ENCODE peak calls at places on chromosomes 4 and X, in ten cellular contexts. H is NCI-H1092; W is effector CD4-positive, alpha-beta T cell; I is SK-MEL-5; Z is effector memory CD8-positive, alpha-beta T cell; M is H54; P is epithelial cell of esophagus; Y is CD8-positive, alpha-beta memory T cell; O is anterior cingulate cortex; D is HT-29. G is an unnamed sample.

GRCh38 chr4:151409470-151410313 is 716 bp downstream of the FHIP1A start:
- DNase-seq in Z (no peak), O (no peak), W (no peak), H (no peak), P (peak; percentile 93), Y (peak; percentile 9), D (peak; percentile 70), M (no peak), I (peak; percentile 48), G (no peak)

GRCh38 chr4:41944089-41944488 is 8.9 kb downstream of the TMEM33 start:
- DNase-seq in M (no peak), Y (no peak), O (no peak), H (no peak), Z (no peak), D (no peak), I (no peak), P (no peak), W (no peak), G (no peak)

GRCh38 chr4:5808081-5808741 is 84.7 kb downstream of the CRMP1 start:
- DNase-seq in H (no peak), W (no peak), M (no peak), O (no peak), Y (no peak), P (no peak), I (no peak), D (no peak), Z (no peak), G (no peak)

GRCh38 chr4:107077192-107077591 is 41.1 kb upstream of the DKK2 start:
- DNase-seq in Z (no peak), D (no peak), O (no peak), W (no peak), M (no peak), P (no peak), Y (no peak), I (no peak), H (no peak), G (no peak)

GRCh38 chrX:97685753-97686152 is 802.0 kb downstream of the RPA4 start:
- DNase-seq in Z (no peak), Y (no peak), I (peak; percentile 60), D (peak; percentile 71), H (peak; percentile 27), M (peak; percentile 5), W (no peak), P (peak; percentile 49), O (no peak), G (peak; percentile 12)

GRCh38 chrX:74779175-74779574 is 146.1 kb downstream of the NEXMIF start:
- DNase-seq in W (no peak), H (no peak), P (peak; percentile 0), O (no peak), Z (no peak), Y (no peak), I (no peak), M (no peak), D (no peak), G (no peak)

GRCh38 chrX:102154900-102155805 is 624 bp downstream of the BEX5 start:
- DNase-seq in Z (no peak), I (no peak), P (no peak), O (no peak), H (no peak), M (no peak), Y (peak; percentile 30), D (no peak), W (peak; percentile 4), G (no peak)

GRCh38 chrX:146907391-146908240 is 93.1 kb upstream of the CXorf51A start:
- DNase-seq in Z (no peak), I (peak; percentile 4), W (no peak), D (no peak), P (peak; percentile 17), O (no peak), Y (no peak), M (no peak), H (no peak), G (no peak)

GRCh38 chr4:156654410-156654809 is 317.2 kb downstream of the PDGFC start:
- DNase-seq in M (no peak), O (no peak), I (no peak), P (peak; percentile 43), H (no peak), W (no peak), D (no peak), Z (no peak), Y (no peak), G (no peak)

GRCh38 chrX:123917069-123917468 is 44.4 kb upstream of the STAG2 start:
- DNase-seq in D (no peak), W (no peak), I (no peak), O (no peak), Z (no peak), M (no peak), H (no peak), P (peak; percentile 39), Y (no peak), G (no peak)

GRCh38 chr4:112031712-112032328 is 113.4 kb upstream of the FAM241A start:
- DNase-seq in O (no peak), I (peak; percentile 71), D (peak; percentile 74), M (no peak), Y (no peak), W (no peak), H (peak; percentile 8), Z (no peak), P (peak; percentile 67), G (peak; percentile 22)

GRCh38 chr4:138953962-138954371 is 61.6 kb upstream of the NOCT start:
- DNase-seq in Y (no peak), Z (no peak), D (no peak), O (no peak), W (no peak), M (peak; percentile 5), H (no peak), I (peak; percentile 3), P (peak; percentile 64), G (no peak)

GRCh38 chr4:82042042-82042441 is 331.7 kb downstream of the HNRNPD start:
- DNase-seq in P (peak; percentile 35), I (no peak), H (no peak), M (no peak), W (no peak), D (no peak), Y (no peak), O (no peak), Z (no peak), G (no peak)

GRCh38 chrX:9786839-9787635 is 808 bp downstream of the SHROOM2 start:
- DNase-seq in Z (no peak), Y (no peak), D (no peak), O (no peak), P (peak; percentile 30), H (no peak), I (no peak), W (no peak), M (no peak), G (no peak)

GRCh38 chr4:141625023-141625422 is 11.4 kb upstream of the IL15 start:
- DNase-seq in W (no peak), O (no peak), I (no peak), H (no peak), P (no peak), M (no peak), Z (no peak), Y (no peak), D (no peak), G (no peak)

GRCh38 chrX:55206152-55206941 is 13.8 kb upstream of the PAGE5 start:
- DNase-seq in Y (no peak), D (no peak), O (no peak), I (no peak), W (no peak), Z (no peak), P (no peak), H (no peak), M (no peak), G (no peak)

GRCh38 chr4:128303986-128304385 is 16.4 kb upstream of the PGRMC2 start:
- DNase-seq in P (no peak), I (no peak), O (no peak), Z (no peak), W (no peak), H (no peak), Y (no peak), D (no peak), M (no peak), G (no peak)

GRCh38 chr4:70703695-70704332 is 15.5 kb downstream of the UTP3 start:
- DNase-seq in M (no peak), Z (no peak), O (no peak), H (peak; percentile 64), Y (no peak), P (peak; percentile 78), D (peak; percentile 82), I (no peak), W (no peak), G (no peak)

GRCh38 chr4:138499627-138500026 is 257.5 kb upstream of the SLC7A11 start:
- DNase-seq in W (no peak), Y (no peak), D (no peak), Z (no peak), I (no peak), P (no peak), M (no peak), O (no peak), H (no peak), G (no peak)

GRCh38 chr4:81751531-81752291 is 280.0 kb upstream of the RASGEF1B start:
- DNase-seq in Z (no peak), P (no peak), D (no peak), W (no peak), M (no peak), Y (no peak), O (no peak), H (no peak), I (no peak), G (no peak)

G was measured in Panc1.